ENCODE peak calls at places on chromosome 1, in nine cellular contexts. One of them, this sample, is unnamed.

GRCh38 chr1:220316291-220316690 is 44.0 kb upstream of the RAB3GAP2 start:
- DNase-seq in myocyte: no peak
- DNase-seq in T-helper 2 cell treated with Interferon-gamma antibody and Interleukin-4, amounts not matched to agents 5 μg/mL and 100 μg/mL, for 36 hours: no peak
- DNase-seq in foreskin fibroblast: no peak
- DNase-seq in left ventricle myocardium superior: no peak
- DNase-seq in Calu3: no peak
- DNase-seq in head of caudate nucleus: no peak
- DNase-seq in IMR-90: no peak
- DNase-seq in esophagus squamous epithelium: no peak
- DNase-seq in this sample: no peak

GRCh38 chr1:14972107-14972506 is 181.4 kb upstream of the TMEM51 start:
- DNase-seq in myocyte: no peak
- DNase-seq in T-helper 2 cell treated with Interferon-gamma antibody and Interleukin-4, amounts not matched to agents 5 μg/mL and 100 μg/mL, for 36 hours: no peak
- DNase-seq in foreskin fibroblast: no peak
- DNase-seq in left ventricle myocardium superior: no peak
- DNase-seq in Calu3: no peak
- DNase-seq in head of caudate nucleus: no peak
- DNase-seq in IMR-90: no peak
- DNase-seq in esophagus squamous epithelium: no peak
- DNase-seq in this sample: no peak

GRCh38 chr1:109513110-109513702 is 3.7 kb upstream of the AMIGO1 start:
- DNase-seq in myocyte: no peak
- DNase-seq in T-helper 2 cell treated with Interferon-gamma antibody and Interleukin-4, amounts not matched to agents 5 μg/mL and 100 μg/mL, for 36 hours: no peak
- DNase-seq in foreskin fibroblast: peak
- DNase-seq in left ventricle myocardium superior: no peak
- DNase-seq in Calu3: no peak
- DNase-seq in head of caudate nucleus: no peak
- DNase-seq in IMR-90: no peak
- DNase-seq in esophagus squamous epithelium: no peak
- DNase-seq in this sample: no peak

GRCh38 chr1:58819719-58820118 is 35.9 kb upstream of the JUN start:
- DNase-seq in myocyte: no peak
- DNase-seq in T-helper 2 cell treated with Interferon-gamma antibody and Interleukin-4, amounts not matched to agents 5 μg/mL and 100 μg/mL, for 36 hours: no peak
- DNase-seq in foreskin fibroblast: no peak
- DNase-seq in left ventricle myocardium superior: no peak
- DNase-seq in Calu3: no peak
- DNase-seq in head of caudate nucleus: no peak
- DNase-seq in IMR-90: peak
- DNase-seq in esophagus squamous epithelium: no peak
- DNase-seq in this sample: no peak

GRCh38 chr1:114345930-114346479 is 165.0 kb downstream of the TRIM33 start:
- DNase-seq in myocyte: no peak
- DNase-seq in T-helper 2 cell treated with Interferon-gamma antibody and Interleukin-4, amounts not matched to agents 5 μg/mL and 100 μg/mL, for 36 hours: no peak
- DNase-seq in foreskin fibroblast: peak
- DNase-seq in left ventricle myocardium superior: peak
- DNase-seq in Calu3: peak
- DNase-seq in head of caudate nucleus: no peak
- DNase-seq in IMR-90: no peak
- DNase-seq in esophagus squamous epithelium: no peak
- DNase-seq in this sample: no peak

GRCh38 chr1:209445576-209445975 is 137.9 kb upstream of the CAMK1G start:
- DNase-seq in myocyte: no peak
- DNase-seq in T-helper 2 cell treated with Interferon-gamma antibody and Interleukin-4, amounts not matched to agents 5 μg/mL and 100 μg/mL, for 36 hours: no peak
- DNase-seq in foreskin fibroblast: no peak
- DNase-seq in left ventricle myocardium superior: no peak
- DNase-seq in Calu3: no peak
- DNase-seq in head of caudate nucleus: no peak
- DNase-seq in IMR-90: no peak
- DNase-seq in esophagus squamous epithelium: no peak
- DNase-seq in this sample: no peak

GRCh38 chr1:100219879-100220278 is 29.8 kb downstream of the DBT start:
- DNase-seq in myocyte: no peak
- DNase-seq in T-helper 2 cell treated with Interferon-gamma antibody and Interleukin-4, amounts not matched to agents 5 μg/mL and 100 μg/mL, for 36 hours: no peak
- DNase-seq in foreskin fibroblast: peak
- DNase-seq in left ventricle myocardium superior: no peak
- DNase-seq in Calu3: no peak
- DNase-seq in head of caudate nucleus: no peak
- DNase-seq in IMR-90: no peak
- DNase-seq in esophagus squamous epithelium: no peak
- DNase-seq in this sample: no peak

GRCh38 chr1:71660417-71660816 is 579.6 kb upstream of the ZRANB2 start:
- DNase-seq in myocyte: peak
- DNase-seq in T-helper 2 cell treated with Interferon-gamma antibody and Interleukin-4, amounts not matched to agents 5 μg/mL and 100 μg/mL, for 36 hours: no peak
- DNase-seq in foreskin fibroblast: peak
- DNase-seq in left ventricle myocardium superior: no peak
- DNase-seq in Calu3: no peak
- DNase-seq in head of caudate nucleus: no peak
- DNase-seq in IMR-90: peak
- DNase-seq in esophagus squamous epithelium: no peak
- DNase-seq in this sample: no peak

GRCh38 chr1:203680765-203681164 is 54.1 kb downstream of the ATP2B4 start:
- DNase-seq in myocyte: no peak
- DNase-seq in T-helper 2 cell treated with Interferon-gamma antibody and Interleukin-4, amounts not matched to agents 5 μg/mL and 100 μg/mL, for 36 hours: no peak
- DNase-seq in foreskin fibroblast: no peak
- DNase-seq in left ventricle myocardium superior: no peak
- DNase-seq in Calu3: no peak
- DNase-seq in head of caudate nucleus: no peak
- DNase-seq in IMR-90: no peak
- DNase-seq in esophagus squamous epithelium: no peak
- DNase-seq in this sample: no peak

GRCh38 chr1:32500387-32501209 is 35.7 kb downstream of the ZBTB8B start:
- DNase-seq in myocyte: peak
- DNase-seq in T-helper 2 cell treated with Interferon-gamma antibody and Interleukin-4, amounts not matched to agents 5 μg/mL and 100 μg/mL, for 36 hours: peak
- DNase-seq in foreskin fibroblast: peak
- DNase-seq in left ventricle myocardium superior: peak
- DNase-seq in Calu3: peak
- DNase-seq in head of caudate nucleus: peak
- DNase-seq in IMR-90: peak
- DNase-seq in esophagus squamous epithelium: no peak
- DNase-seq in this sample: peak

GRCh38 chr1:88595355-88595754 is 88.7 kb upstream of the PKN2 start:
- DNase-seq in myocyte: no peak
- DNase-seq in T-helper 2 cell treated with Interferon-gamma antibody and Interleukin-4, amounts not matched to agents 5 μg/mL and 100 μg/mL, for 36 hours: no peak
- DNase-seq in foreskin fibroblast: peak
- DNase-seq in left ventricle myocardium superior: no peak
- DNase-seq in Calu3: no peak
- DNase-seq in head of caudate nucleus: no peak
- DNase-seq in IMR-90: peak
- DNase-seq in esophagus squamous epithelium: no peak
- DNase-seq in this sample: no peak

GRCh38 chr1:21586926-21587601 is 77.8 kb downstream of the ALPL start:
- DNase-seq in myocyte: peak
- DNase-seq in T-helper 2 cell treated with Interferon-gamma antibody and Interleukin-4, amounts not matched to agents 5 μg/mL and 100 μg/mL, for 36 hours: no peak
- DNase-seq in foreskin fibroblast: peak
- DNase-seq in left ventricle myocardium superior: peak
- DNase-seq in Calu3: peak
- DNase-seq in head of caudate nucleus: peak
- DNase-seq in IMR-90: peak
- DNase-seq in esophagus squamous epithelium: no peak
- DNase-seq in this sample: peak

GRCh38 chr1:199743227-199743626 is 284.3 kb upstream of the NR5A2 start:
- DNase-seq in myocyte: no peak
- DNase-seq in T-helper 2 cell treated with Interferon-gamma antibody and Interleukin-4, amounts not matched to agents 5 μg/mL and 100 μg/mL, for 36 hours: no peak
- DNase-seq in foreskin fibroblast: peak
- DNase-seq in left ventricle myocardium superior: no peak
- DNase-seq in Calu3: no peak
- DNase-seq in head of caudate nucleus: no peak
- DNase-seq in IMR-90: peak
- DNase-seq in esophagus squamous epithelium: no peak
- DNase-seq in this sample: no peak

GRCh38 chr1:13723810-13724209 is 23.8 kb downstream of the PRDM2 start:
- DNase-seq in myocyte: no peak
- DNase-seq in T-helper 2 cell treated with Interferon-gamma antibody and Interleukin-4, amounts not matched to agents 5 μg/mL and 100 μg/mL, for 36 hours: no peak
- DNase-seq in foreskin fibroblast: peak
- DNase-seq in left ventricle myocardium superior: no peak
- DNase-seq in Calu3: no peak
- DNase-seq in head of caudate nucleus: no peak
- DNase-seq in IMR-90: no peak
- DNase-seq in esophagus squamous epithelium: no peak
- DNase-seq in this sample: no peak

GRCh38 chr1:154999651-155000474 is 2.7 kb upstream of the ZBTB7B start:
- DNase-seq in myocyte: no peak
- DNase-seq in T-helper 2 cell treated with Interferon-gamma antibody and Interleukin-4, amounts not matched to agents 5 μg/mL and 100 μg/mL, for 36 hours: peak
- DNase-seq in foreskin fibroblast: peak
- DNase-seq in left ventricle myocardium superior: peak
- DNase-seq in Calu3: peak
- DNase-seq in head of caudate nucleus: no peak
- DNase-seq in IMR-90: no peak
- DNase-seq in esophagus squamous epithelium: no peak
- DNase-seq in this sample: no peak

GRCh38 chr1:235917267-235917811 is 50.6 kb upstream of the LYST start:
- DNase-seq in myocyte: peak
- DNase-seq in T-helper 2 cell treated with Interferon-gamma antibody and Interleukin-4, amounts not matched to agents 5 μg/mL and 100 μg/mL, for 36 hours: peak
- DNase-seq in foreskin fibroblast: peak
- DNase-seq in left ventricle myocardium superior: peak
- DNase-seq in Calu3: peak
- DNase-seq in head of caudate nucleus: peak
- DNase-seq in IMR-90: peak
- DNase-seq in esophagus squamous epithelium: no peak
- DNase-seq in this sample: peak

GRCh38 chr1:27668808-27669723 is 2.9 kb downstream of the IFI6 start:
- DNase-seq in myocyte: peak
- DNase-seq in T-helper 2 cell treated with Interferon-gamma antibody and Interleukin-4, amounts not matched to agents 5 μg/mL and 100 μg/mL, for 36 hours: peak
- DNase-seq in foreskin fibroblast: peak
- DNase-seq in left ventricle myocardium superior: peak
- DNase-seq in Calu3: peak
- DNase-seq in head of caudate nucleus: peak
- DNase-seq in IMR-90: peak
- DNase-seq in esophagus squamous epithelium: no peak
- DNase-seq in this sample: no peak

GRCh38 chr1:157170677-157171515 is 32.7 kb upstream of the ETV3 start:
- DNase-seq in myocyte: no peak
- DNase-seq in T-helper 2 cell treated with Interferon-gamma antibody and Interleukin-4, amounts not matched to agents 5 μg/mL and 100 μg/mL, for 36 hours: no peak
- DNase-seq in foreskin fibroblast: peak
- DNase-seq in left ventricle myocardium superior: peak
- DNase-seq in Calu3: peak
- DNase-seq in head of caudate nucleus: peak
- DNase-seq in IMR-90: no peak
- DNase-seq in esophagus squamous epithelium: no peak
- DNase-seq in this sample: no peak

GRCh38 chr1:29408831-29409605 is 172.7 kb downstream of the PTPRU start:
- DNase-seq in myocyte: no peak
- DNase-seq in T-helper 2 cell treated with Interferon-gamma antibody and Interleukin-4, amounts not matched to agents 5 μg/mL and 100 μg/mL, for 36 hours: no peak
- DNase-seq in foreskin fibroblast: no peak
- DNase-seq in left ventricle myocardium superior: no peak
- DNase-seq in Calu3: no peak
- DNase-seq in head of caudate nucleus: no peak
- DNase-seq in IMR-90: no peak
- DNase-seq in esophagus squamous epithelium: no peak
- DNase-seq in this sample: no peak

GRCh38 chr1:97796716-97797115 is 124.1 kb downstream of the DPYD start:
- DNase-seq in myocyte: no peak
- DNase-seq in T-helper 2 cell treated with Interferon-gamma antibody and Interleukin-4, amounts not matched to agents 5 μg/mL and 100 μg/mL, for 36 hours: no peak
- DNase-seq in foreskin fibroblast: no peak
- DNase-seq in left ventricle myocardium superior: no peak
- DNase-seq in Calu3: no peak
- DNase-seq in head of caudate nucleus: no peak
- DNase-seq in IMR-90: peak
- DNase-seq in esophagus squamous epithelium: no peak
- DNase-seq in this sample: no peak

GRCh38 chr1:109807822-109808680 is 44.3 kb upstream of the EPS8L3 start:
- DNase-seq in myocyte: peak
- DNase-seq in T-helper 2 cell treated with Interferon-gamma antibody and Interleukin-4, amounts not matched to agents 5 μg/mL and 100 μg/mL, for 36 hours: no peak
- DNase-seq in foreskin fibroblast: peak
- DNase-seq in left ventricle myocardium superior: no peak
- DNase-seq in Calu3: peak
- DNase-seq in head of caudate nucleus: no peak
- DNase-seq in IMR-90: peak
- DNase-seq in esophagus squamous epithelium: no peak
- DNase-seq in this sample: peak

GRCh38 chr1:203228670-203229069 is 803 bp downstream of the CHIT1 start:
- DNase-seq in myocyte: no peak
- DNase-seq in T-helper 2 cell treated with Interferon-gamma antibody and Interleukin-4, amounts not matched to agents 5 μg/mL and 100 μg/mL, for 36 hours: no peak
- DNase-seq in foreskin fibroblast: no peak
- DNase-seq in left ventricle myocardium superior: no peak
- DNase-seq in Calu3: no peak
- DNase-seq in head of caudate nucleus: no peak
- DNase-seq in IMR-90: no peak
- DNase-seq in esophagus squamous epithelium: no peak
- DNase-seq in this sample: no peak

GRCh38 chr1:39391741-39392679 is 99.4 kb upstream of the BMP8A start:
- DNase-seq in myocyte: peak
- DNase-seq in T-helper 2 cell treated with Interferon-gamma antibody and Interleukin-4, amounts not matched to agents 5 μg/mL and 100 μg/mL, for 36 hours: no peak
- DNase-seq in foreskin fibroblast: peak
- DNase-seq in left ventricle myocardium superior: peak
- DNase-seq in Calu3: peak
- DNase-seq in head of caudate nucleus: no peak
- DNase-seq in IMR-90: peak
- DNase-seq in esophagus squamous epithelium: no peak
- DNase-seq in this sample: peak

GRCh38 chr1:31413405-31414005 is 492 bp downstream of the SERINC2 start:
- DNase-seq in myocyte: peak
- DNase-seq in T-helper 2 cell treated with Interferon-gamma antibody and Interleukin-4, amounts not matched to agents 5 μg/mL and 100 μg/mL, for 36 hours: no peak
- DNase-seq in foreskin fibroblast: peak
- DNase-seq in left ventricle myocardium superior: peak
- DNase-seq in Calu3: peak
- DNase-seq in head of caudate nucleus: peak
- DNase-seq in IMR-90: no peak
- DNase-seq in esophagus squamous epithelium: no peak
- DNase-seq in this sample: peak

GRCh38 chr1:158095737-158096335 is 84.9 kb upstream of the CD1D start:
- DNase-seq in myocyte: peak
- DNase-seq in T-helper 2 cell treated with Interferon-gamma antibody and Interleukin-4, amounts not matched to agents 5 μg/mL and 100 μg/mL, for 36 hours: peak
- DNase-seq in foreskin fibroblast: peak
- DNase-seq in left ventricle myocardium superior: no peak
- DNase-seq in Calu3: peak
- DNase-seq in head of caudate nucleus: peak
- DNase-seq in IMR-90: peak
- DNase-seq in esophagus squamous epithelium: no peak
- DNase-seq in this sample: no peak

GRCh38 chr1:95916616-95917015 is 682.6 kb downstream of the RWDD3 start:
- DNase-seq in myocyte: no peak
- DNase-seq in T-helper 2 cell treated with Interferon-gamma antibody and Interleukin-4, amounts not matched to agents 5 μg/mL and 100 μg/mL, for 36 hours: no peak
- DNase-seq in foreskin fibroblast: peak
- DNase-seq in left ventricle myocardium superior: no peak
- DNase-seq in Calu3: peak
- DNase-seq in head of caudate nucleus: no peak
- DNase-seq in IMR-90: peak
- DNase-seq in esophagus squamous epithelium: no peak
- DNase-seq in this sample: no peak

This sample was measured in ascending aorta.